ENCODE peak calls at places on chromosomes 12 and 14, in four cellular contexts. Y is neural crest cell, W is MG63, M is astrocyte of the cerebellum. U is an unnamed sample.

GRCh38 chr12:75705749-75706719 is 194.6 kb upstream of the KRR1 start:
- DNase-seq in Y (no peak), W (peak), M (peak), U (peak)

GRCh38 chr12:122099280-122099749 is 20.8 kb downstream of the MLXIP start:
- DNase-seq in W (no peak), Y (no peak), M (no peak), U (no peak)

GRCh38 chr12:72313757-72314270 is 41.6 kb downstream of the TRHDE start:
- DNase-seq in Y (no peak), W (no peak), M (no peak), U (no peak)

GRCh38 chr12:32515137-32515860 is 115.9 kb downstream of the FGD4 start:
- DNase-seq in M (no peak), Y (no peak), W (no peak), U (no peak)

GRCh38 chr12:96587691-96588090 is 98.3 kb downstream of the CFAP54 start:
- DNase-seq in Y (no peak), W (no peak), M (peak), U (no peak)

GRCh38 chr12:114687269-114687605 is 3.3 kb upstream of the TBX3 start:
- DNase-seq in M (no peak), Y (no peak), W (no peak), U (no peak)

GRCh38 chr12:2806700-2807099 is 5.8 kb upstream of the ITFG2 start:
- DNase-seq in W (no peak), Y (no peak), M (no peak), U (no peak)

GRCh38 chr12:121534495-121535148 is 46.2 kb downstream of the KDM2B start:
- DNase-seq in M (no peak), Y (no peak), W (no peak), U (no peak)

GRCh38 chr12:34327671-34328070 is 305.4 kb downstream of the ALG10 start:
- DNase-seq in M (no peak), Y (no peak), W (no peak), U (no peak)

GRCh38 chr12:69241444-69242092 is 2.2 kb downstream of the CPSF6 start:
- DNase-seq in Y (no peak), M (no peak), W (no peak), U (no peak)

GRCh38 chr12:87383705-87384104 is 645.5 kb downstream of the C12orf50 start:
- DNase-seq in Y (no peak), W (no peak), M (no peak), U (no peak)

GRCh38 chr14:90274808-90275454 is 18.6 kb downstream of the PSMC1 start:
- DNase-seq in W (no peak), Y (no peak), M (no peak), U (no peak)

GRCh38 chr14:65223636-65224035 is 121.3 kb upstream of the MAX start:
- DNase-seq in Y (no peak), M (no peak), W (no peak), U (no peak)

GRCh38 chr14:26286066-26286791 is 311.6 kb downstream of the NOVA1 start:
- DNase-seq in M (no peak), W (no peak), Y (no peak), U (no peak)

GRCh38 chr14:100658514-100658886 is 68.2 kb upstream of the DLK1 start:
- DNase-seq in W (no peak), M (no peak), Y (no peak), U (no peak)

GRCh38 chr14:94043111-94043755 is 17.1 kb downstream of the OTUB2 start:
- DNase-seq in W (no peak), M (no peak), Y (no peak), U (no peak)

GRCh38 chr14:105029402-105029801 is 8.5 kb upstream of the CDCA4 start:
- DNase-seq in W (no peak), M (no peak), Y (no peak), U (no peak)

GRCh38 chr14:95300002-95300696 is 19.6 kb downstream of the CLMN start:
- DNase-seq in W (no peak), M (no peak), Y (no peak), U (no peak)

GRCh38 chr12:105423237-105423636 is 92.7 kb downstream of the C12orf75 start:
- DNase-seq in W (no peak), M (no peak), Y (no peak), U (no peak)

GRCh38 chr12:41795910-41796309 is 348.8 kb downstream of the GXYLT1 start:
- DNase-seq in W (no peak), M (no peak), Y (peak), U (no peak)

GRCh38 chr14:54251356-54251755 is 145.5 kb upstream of the CDKN3 start:
- DNase-seq in W (peak), M (no peak), Y (no peak), U (no peak)

GRCh38 chr12:68608191-68608590 is 2.5 kb upstream of the RAP1B start:
- DNase-seq in W (no peak), Y (no peak), M (no peak), U (no peak)

GRCh38 chr14:24219080-24219479 is 3.2 kb upstream of the MDP1 start:
- DNase-seq in W (no peak), M (no peak), Y (no peak), U (no peak)

GRCh38 chr12:102406033-102406584 is 74.3 kb downstream of the IGF1 start:
- DNase-seq in W (peak), M (no peak), Y (no peak), U (no peak)

GRCh38 chr12:19005257-19005801 is 124.2 kb upstream of the PLEKHA5 start:
- DNase-seq in W (no peak), M (no peak), Y (no peak), U (no peak)

GRCh38 chr12:52636592-52637258 is 15.3 kb downstream of the KRT2 start:
- DNase-seq in Y (no peak), W (no peak), M (no peak), U (no peak)

GRCh38 chr14:81562818-81563217 is 29.2 kb upstream of the SEL1L start:
- DNase-seq in Y (no peak), W (no peak), M (no peak), U (no peak)

GRCh38 chr14:74301594-74302159 is 1.1 kb downstream of the ABCD4 start:
- DNase-seq in W (no peak), Y (no peak), M (no peak), U (no peak)

GRCh38 chr14:22973217-22974032 is 8.9 kb downstream of the AJUBA start:
- DNase-seq in M (peak), W (no peak), Y (peak), U (no peak)

GRCh38 chr12:67482751-67483661 is 165.5 kb upstream of the DYRK2 start:
- DNase-seq in Y (no peak), W (no peak), M (peak), U (peak)

GRCh38 chr12:74490390-74491064 is 47.1 kb upstream of the ATXN7L3B start:
- DNase-seq in W (no peak), Y (no peak), M (no peak), U (no peak)

GRCh38 chr12:49541140-49541861 is 2.5 kb downstream of the KCNH3 start:
- DNase-seq in M (no peak), Y (no peak), W (no peak), U (no peak)

GRCh38 chr14:57962293-57962996 is 96.6 kb upstream of the SLC35F4 start:
- DNase-seq in W (no peak), Y (peak), M (no peak), U (no peak)

GRCh38 chr14:78933948-78934524 is 763.9 kb downstream of the NRXN3 start:
- DNase-seq in W (no peak), M (peak), Y (peak), U (peak)

GRCh38 chr14:93107383-93107782 is 8.3 kb downstream of the ITPK1 start:
- DNase-seq in Y (no peak), W (no peak), M (no peak), U (no peak)

GRCh38 chr12:12508612-12509011 is 54.1 kb downstream of the DUSP16 start:
- DNase-seq in W (no peak), M (no peak), Y (no peak), U (no peak)

GRCh38 chr12:13390381-13390856 is 193.9 kb downstream of the EMP1 start:
- DNase-seq in M (peak), W (peak), Y (no peak), U (no peak)

GRCh38 chr12:29503283-29503682 is 5.8 kb upstream of the OVCH1 start:
- DNase-seq in Y (no peak), W (no peak), M (no peak), U (no peak)

GRCh38 chr12:31589582-31589895 is 1.4 kb downstream of the DENND5B start:
- DNase-seq in Y (no peak), W (no peak), M (no peak), U (no peak)

U was measured in AG04450.